ENCODE peak calls at places on chromosome 18, in six cellular contexts. One of them, this sample, is unnamed.
A peak's percentile ranks its signal among the peaks of the same experiment; 100 is the strongest.

GRCh38 chr18:71665131-71665530 is 879.0 kb downstream of the CBLN2 start:
- DNase-seq in K562: no peak
- DNase-seq in A549: no peak
- DNase-seq in HepG2: no peak
- DNase-seq in NB4: no peak
- DNase-seq in GM12878: no peak
- DNase-seq in this sample: peak; percentile 10

GRCh38 chr18:34661464-34662087 is 48.5 kb upstream of the DTNA start:
- DNase-seq in A549: peak; percentile 29
- DNase-seq in NB4: peak; percentile 48
- DNase-seq in HepG2: peak; percentile 48
- DNase-seq in K562: peak; percentile 63
- DNase-seq in GM12878: no peak
- DNase-seq in this sample: peak; percentile 62

GRCh38 chr18:58320907-58321561 is 277.0 kb downstream of the NEDD4L start:
- DNase-seq in NB4: no peak
- DNase-seq in A549: no peak
- DNase-seq in GM12878: no peak
- DNase-seq in K562: no peak
- DNase-seq in HepG2: no peak
- DNase-seq in this sample: no peak

GRCh38 chr18:27235218-27235870 is 50.2 kb upstream of the CHST9 start:
- DNase-seq in A549: no peak
- DNase-seq in GM12878: no peak
- DNase-seq in HepG2: no peak
- DNase-seq in K562: no peak
- DNase-seq in NB4: no peak
- DNase-seq in this sample: no peak

GRCh38 chr18:75205760-75206109 is 3.2 kb downstream of the PTGR3 start:
- DNase-seq in HepG2: no peak
- DNase-seq in K562: peak; percentile 16
- DNase-seq in NB4: no peak
- DNase-seq in GM12878: no peak
- DNase-seq in A549: no peak
- DNase-seq in this sample: no peak

GRCh38 chr18:21513741-21514140 is 86.8 kb downstream of the ESCO1 start:
- DNase-seq in HepG2: no peak
- DNase-seq in NB4: no peak
- DNase-seq in GM12878: no peak
- DNase-seq in K562: no peak
- DNase-seq in A549: no peak
- DNase-seq in this sample: no peak

GRCh38 chr18:47669815-47670214 is 260.6 kb downstream of the SMAD2 start:
- DNase-seq in GM12878: no peak
- DNase-seq in HepG2: no peak
- DNase-seq in NB4: no peak
- DNase-seq in K562: no peak
- DNase-seq in A549: no peak
- DNase-seq in this sample: no peak

GRCh38 chr18:37705016-37705415 is 139.4 kb upstream of the CELF4 start:
- DNase-seq in A549: no peak
- DNase-seq in NB4: no peak
- DNase-seq in GM12878: no peak
- DNase-seq in HepG2: no peak
- DNase-seq in K562: no peak
- DNase-seq in this sample: no peak

GRCh38 chr18:61954347-61954746 is 61.5 kb upstream of the RNF152 start:
- DNase-seq in A549: no peak
- DNase-seq in K562: no peak
- DNase-seq in HepG2: no peak
- DNase-seq in GM12878: no peak
- DNase-seq in NB4: no peak
- DNase-seq in this sample: no peak

GRCh38 chr18:5295231-5295920 is at the start of gene ZBTB14:
- DNase-seq in NB4: peak; percentile 77
- DNase-seq in A549: peak; percentile 31
- DNase-seq in GM12878: no peak
- DNase-seq in HepG2: peak; percentile 36
- DNase-seq in K562: peak; percentile 93
- DNase-seq in this sample: no peak

GRCh38 chr18:22378672-22379282 is 38.9 kb downstream of the CTAGE1 start:
- DNase-seq in GM12878: no peak
- DNase-seq in NB4: peak; percentile 32
- DNase-seq in A549: peak; percentile 56
- DNase-seq in HepG2: peak; percentile 25
- DNase-seq in K562: peak; percentile 37
- DNase-seq in this sample: peak; percentile 53

GRCh38 chr18:7388752-7389151 is 157.9 kb downstream of the LRRC30 start:
- DNase-seq in A549: no peak
- DNase-seq in HepG2: no peak
- DNase-seq in GM12878: no peak
- DNase-seq in K562: no peak
- DNase-seq in NB4: no peak
- DNase-seq in this sample: no peak

GRCh38 chr18:23162473-23162872 is 27.2 kb downstream of the CABLES1 start:
- DNase-seq in NB4: no peak
- DNase-seq in A549: no peak
- DNase-seq in GM12878: no peak
- DNase-seq in K562: no peak
- DNase-seq in HepG2: no peak
- DNase-seq in this sample: no peak

GRCh38 chr18:23921716-23922285 is 92.8 kb upstream of the TTC39C start:
- DNase-seq in HepG2: no peak
- DNase-seq in GM12878: no peak
- DNase-seq in NB4: peak; percentile 8
- DNase-seq in K562: no peak
- DNase-seq in A549: no peak
- DNase-seq in this sample: no peak

GRCh38 chr18:32550958-32551357 is 80.3 kb upstream of the GAREM1 start:
- DNase-seq in A549: no peak
- DNase-seq in GM12878: no peak
- DNase-seq in HepG2: peak; percentile 15
- DNase-seq in K562: peak; percentile 19
- DNase-seq in NB4: no peak
- DNase-seq in this sample: no peak

GRCh38 chr18:73594749-73595148 is 552.9 kb downstream of the FBXO15 start:
- DNase-seq in GM12878: no peak
- DNase-seq in NB4: no peak
- DNase-seq in HepG2: no peak
- DNase-seq in K562: no peak
- DNase-seq in A549: no peak
- DNase-seq in this sample: no peak

GRCh38 chr18:7926526-7926925 is 359.4 kb downstream of the PTPRM start:
- DNase-seq in HepG2: peak; percentile 53
- DNase-seq in K562: peak; percentile 13
- DNase-seq in GM12878: no peak
- DNase-seq in A549: peak; percentile 81
- DNase-seq in NB4: peak; percentile 2
- DNase-seq in this sample: peak; percentile 51

GRCh38 chr18:39564716-39565115 is 1999.1 kb upstream of the CELF4 start:
- DNase-seq in K562: no peak
- DNase-seq in A549: no peak
- DNase-seq in GM12878: no peak
- DNase-seq in NB4: no peak
- DNase-seq in HepG2: no peak
- DNase-seq in this sample: no peak

GRCh38 chr18:31579375-31579774 is 12.3 kb upstream of the TTR start:
- DNase-seq in HepG2: no peak
- DNase-seq in K562: no peak
- DNase-seq in GM12878: no peak
- DNase-seq in A549: no peak
- DNase-seq in NB4: no peak
- DNase-seq in this sample: no peak

GRCh38 chr18:73950116-73950705 is 197.4 kb downstream of the FBXO15 start:
- DNase-seq in GM12878: no peak
- DNase-seq in NB4: no peak
- DNase-seq in HepG2: no peak
- DNase-seq in K562: no peak
- DNase-seq in A549: no peak
- DNase-seq in this sample: no peak

DNA sequence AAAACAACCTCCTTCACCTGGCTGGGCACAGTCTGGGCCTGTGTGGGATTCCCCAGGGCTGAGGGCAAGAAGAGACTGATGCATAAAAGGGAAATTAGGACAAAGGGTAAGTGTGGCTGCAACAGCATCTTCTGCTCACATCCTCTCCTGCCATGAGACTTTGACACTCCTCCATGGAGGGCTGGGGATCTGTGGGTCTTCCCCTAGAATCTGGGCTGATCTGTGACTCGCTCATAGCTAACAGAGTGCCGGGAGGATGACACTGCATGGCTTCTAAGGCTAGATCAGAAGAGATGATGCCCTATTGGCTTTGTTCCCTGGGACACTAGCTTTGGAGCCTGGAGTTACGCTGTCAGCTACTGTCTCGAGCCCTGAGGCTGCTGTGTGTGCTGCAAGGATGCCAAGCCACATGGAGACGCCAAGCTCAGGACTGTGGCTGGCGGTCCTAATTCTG is 24.3 kb downstream of the MOCOS start:
- DNase-seq in K562: no peak
- DNase-seq in A549: no peak
- DNase-seq in HepG2: no peak
- DNase-seq in NB4: no peak
- DNase-seq in GM12878: peak; percentile 12
- DNase-seq in this sample: no peak
- TF ChIP-seq MYC in K562: no peak
- TF ChIP-seq MYC in A549: no peak
- TF ChIP-seq MYC in HepG2: no peak
- TF ChIP-seq MYC in NB4: no peak
- TF ChIP-seq MYC in GM12878: no peak
- TF ChIP-seq MYC in this sample: no peak

GRCh38 chr18:10354241-10354811 is 100.1 kb upstream of the APCDD1 start:
- DNase-seq in K562: no peak
- DNase-seq in NB4: peak; percentile 9
- DNase-seq in A549: no peak
- DNase-seq in GM12878: no peak
- DNase-seq in HepG2: no peak
- DNase-seq in this sample: peak; percentile 18
- TF ChIP-seq MYC in K562: no peak
- TF ChIP-seq MYC in NB4: no peak
- TF ChIP-seq MYC in A549: no peak
- TF ChIP-seq MYC in GM12878: no peak
- TF ChIP-seq MYC in HepG2: no peak
- TF ChIP-seq MYC in this sample: no peak

DNA sequence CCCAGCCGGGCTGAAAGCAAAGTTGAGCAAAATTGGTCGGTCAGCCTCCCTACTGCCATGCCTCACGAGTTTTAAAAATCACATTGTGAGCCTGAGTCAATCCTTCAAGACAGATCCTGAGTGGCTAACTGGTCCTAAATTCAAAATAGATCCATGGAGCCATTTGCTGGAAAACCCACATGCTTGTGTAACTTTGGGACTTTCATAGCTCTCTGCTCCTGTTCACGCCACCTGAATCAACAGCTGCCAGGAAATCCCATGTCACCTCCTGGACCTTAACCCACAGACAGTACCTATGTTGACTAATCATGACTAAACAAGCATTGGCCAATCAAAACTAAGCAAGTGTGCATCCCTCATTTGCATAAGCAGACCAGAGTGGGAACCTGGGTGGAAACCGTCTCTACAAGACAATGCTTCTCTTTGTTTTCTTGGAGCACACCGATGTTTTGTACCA is 42.8 kb upstream of the LDLRAD4 start:
- DNase-seq in K562: peak; percentile 5
- DNase-seq in GM12878: peak; percentile 25
- DNase-seq in HepG2: peak; percentile 94
- DNase-seq in A549: peak; percentile 3
- DNase-seq in NB4: no peak
- DNase-seq in this sample: peak; percentile 4
- TF ChIP-seq MYC in K562: no peak
- TF ChIP-seq MYC in GM12878: no peak
- TF ChIP-seq MYC in HepG2: peak; percentile 18
- TF ChIP-seq MYC in A549: no peak
- TF ChIP-seq MYC in NB4: no peak
- TF ChIP-seq MYC in this sample: no peak

DNA sequence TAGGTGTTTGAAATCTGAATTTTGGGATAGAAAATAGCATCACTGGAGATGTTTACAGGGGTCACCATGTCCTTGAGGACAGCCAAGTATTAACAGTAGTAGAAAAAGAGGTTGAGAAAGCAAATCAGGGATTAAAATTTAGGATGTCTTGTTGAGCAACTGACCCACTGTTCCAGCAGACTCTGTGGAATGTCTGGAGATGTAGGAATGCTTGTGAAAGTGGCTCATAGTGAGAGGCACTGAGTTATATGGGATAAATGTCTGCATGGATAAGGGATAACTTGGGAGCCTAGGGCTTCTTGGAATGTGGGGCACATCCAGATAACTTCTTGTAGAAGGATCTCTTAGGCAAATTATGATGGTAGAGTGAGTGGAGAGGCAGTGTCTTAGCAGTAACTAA is 495.0 kb downstream of the TMX3 start:
- DNase-seq in GM12878: no peak
- DNase-seq in NB4: no peak
- DNase-seq in A549: no peak
- DNase-seq in HepG2: no peak
- DNase-seq in K562: no peak
- DNase-seq in this sample: peak; percentile 2
- TF ChIP-seq MYC in GM12878: no peak
- TF ChIP-seq MYC in NB4: no peak
- TF ChIP-seq MYC in A549: no peak
- TF ChIP-seq MYC in HepG2: no peak
- TF ChIP-seq MYC in K562: no peak
- TF ChIP-seq MYC in this sample: no peak

GRCh38 chr18:79889569-79889968 is 61.9 kb downstream of the SLC66A2 start:
- DNase-seq in HepG2: peak; percentile 20
- DNase-seq in NB4: no peak
- DNase-seq in GM12878: no peak
- DNase-seq in K562: no peak
- DNase-seq in A549: no peak
- DNase-seq in this sample: no peak

GRCh38 chr18:79884963-79885728 is 66.3 kb downstream of the SLC66A2 start:
- DNase-seq in HepG2: no peak
- DNase-seq in K562: no peak
- DNase-seq in A549: no peak
- DNase-seq in GM12878: no peak
- DNase-seq in NB4: no peak
- DNase-seq in this sample: no peak

GRCh38 chr18:79887181-79888000 is 64.1 kb downstream of the SLC66A2 start:
- DNase-seq in NB4: no peak
- DNase-seq in HepG2: no peak
- DNase-seq in GM12878: no peak
- DNase-seq in A549: no peak
- DNase-seq in K562: no peak
- DNase-seq in this sample: no peak

GRCh38 chr18:79890638-79891037 is 60.8 kb downstream of the SLC66A2 start:
- DNase-seq in NB4: no peak
- DNase-seq in GM12878: no peak
- DNase-seq in HepG2: no peak
- DNase-seq in A549: no peak
- DNase-seq in K562: no peak
- DNase-seq in this sample: no peak

GRCh38 chr18:79888016-79888415 is 63.4 kb downstream of the SLC66A2 start:
- DNase-seq in NB4: no peak
- DNase-seq in K562: no peak
- DNase-seq in GM12878: no peak
- DNase-seq in HepG2: no peak
- DNase-seq in A549: no peak
- DNase-seq in this sample: no peak
- TF ChIP-seq MYC in NB4: no peak
- TF ChIP-seq MYC in K562: no peak
- TF ChIP-seq MYC in GM12878: no peak
- TF ChIP-seq MYC in HepG2: no peak
- TF ChIP-seq MYC in A549: no peak
- TF ChIP-seq MYC in this sample: no peak